ENCODE peak calls at places on chromosomes 13 and 19, in eight cellular contexts. Z is stromal cell of bone marrow, D is foreskin fibroblast, U is NCI-H1105 treated with DMSO at 0.1 percent for 48 hours, R is upper lobe of right lung, N is fibroblast of the aortic adventitia, O is H54, M is HAP-1. B is an unnamed sample.

GRCh38 chr19:7083076-7083956 is 13.8 kb downstream of the ZNF557 start:
- DNase-seq in N (peak), Z (no peak), O (no peak), M (no peak), D (peak), R (no peak), U (no peak), B (no peak)

GRCh38 chr19:14519860-14520407 is 1.7 kb upstream of the DNAJB1 start:
- DNase-seq in Z (peak), D (peak), O (peak), U (no peak), M (no peak), R (no peak), N (peak), B (no peak)

GRCh38 chr13:25732146-25732865 is 319.5 kb downstream of the SHISA2 start:
- DNase-seq in M (no peak), Z (peak), O (no peak), D (peak), R (no peak), U (no peak), N (peak), B (no peak)

GRCh38 chr19:19049406-19049805 is 14.4 kb upstream of the SLC25A42 start:
- DNase-seq in O (no peak), Z (no peak), U (no peak), M (no peak), D (peak), N (no peak), R (no peak), B (no peak)

GRCh38 chr13:99199541-99200432 is 867 bp upstream of the UBAC2 start:
- DNase-seq in Z (no peak), D (no peak), O (no peak), N (peak), R (no peak), U (no peak), M (no peak), B (no peak)

GRCh38 chr19:31905980-31906948 is 439.1 kb upstream of the ZNF507 start:
- DNase-seq in M (no peak), O (no peak), D (no peak), Z (no peak), N (no peak), R (no peak), U (no peak), B (no peak)

GRCh38 chr19:23118400-23118799 is 1.6 kb downstream of the ZNF730 start:
- DNase-seq in O (no peak), N (no peak), M (no peak), R (no peak), D (no peak), U (no peak), Z (no peak), B (no peak)

GRCh38 chr13:44688652-44689051 is 112.5 kb upstream of the TSC22D1 start:
- DNase-seq in D (no peak), N (no peak), O (no peak), M (no peak), R (no peak), Z (no peak), U (no peak), B (no peak)

GRCh38 chr19:1004204-1004802 is 4.1 kb downstream of the GRIN3B start:
- DNase-seq in O (no peak), N (no peak), D (no peak), R (no peak), Z (no peak), M (no peak), U (no peak), B (no peak)

GRCh38 chr13:24684600-24684998 is 4.4 kb downstream of the ATP12A start:
- DNase-seq in R (no peak), D (no peak), N (no peak), O (no peak), U (no peak), M (no peak), Z (no peak), B (no peak)

GRCh38 chr19:5313307-5313706 is 27.3 kb downstream of the PTPRS start:
- DNase-seq in D (no peak), R (no peak), U (peak), M (no peak), O (no peak), Z (no peak), N (no peak), B (no peak)